ENCODE peak calls at places on chromosomes 7 and 10, in ten cellular contexts. One of them, this sample, is unnamed.

GRCh38 chr7:151462306-151462779 is 22.4 kb upstream of the CRYGN start:
- DNase-seq in amniotic stem cell: no peak
- DNase-seq in left ventricle myocardium inferior: no peak
- DNase-seq in NCI-H748 treated with DMSO at 0.1 percent for 48 hours: no peak
- DNase-seq in stimulated activated CD8-positive, alpha-beta memory T cell treated with anti-CD3 and anti-CD28 coated beads, Interleukin-15, amount 100 ng/mL, for 4 hours: no peak
- DNase-seq in NCI-H460: no peak
- DNase-seq in glutamatergic neuron: no peak
- DNase-seq in WTC11: no peak
- DNase-seq in cardiac muscle cell: no peak
- DNase-seq in fibroblast of mammary gland: no peak
- DNase-seq in this sample: no peak

GRCh38 chr7:68793513-68793912 is 804.8 kb upstream of the AUTS2 start:
- DNase-seq in amniotic stem cell: no peak
- DNase-seq in left ventricle myocardium inferior: no peak
- DNase-seq in NCI-H748 treated with DMSO at 0.1 percent for 48 hours: no peak
- DNase-seq in stimulated activated CD8-positive, alpha-beta memory T cell treated with anti-CD3 and anti-CD28 coated beads, Interleukin-15, amount 100 ng/mL, for 4 hours: no peak
- DNase-seq in NCI-H460: no peak
- DNase-seq in glutamatergic neuron: no peak
- DNase-seq in WTC11: no peak
- DNase-seq in cardiac muscle cell: no peak
- DNase-seq in fibroblast of mammary gland: no peak
- DNase-seq in this sample: no peak

GRCh38 chr10:131591936-131592335 is 280.4 kb upstream of the TCERG1L start:
- DNase-seq in amniotic stem cell: no peak
- DNase-seq in left ventricle myocardium inferior: no peak
- DNase-seq in NCI-H748 treated with DMSO at 0.1 percent for 48 hours: no peak
- DNase-seq in stimulated activated CD8-positive, alpha-beta memory T cell treated with anti-CD3 and anti-CD28 coated beads, Interleukin-15, amount 100 ng/mL, for 4 hours: no peak
- DNase-seq in NCI-H460: no peak
- DNase-seq in glutamatergic neuron: no peak
- DNase-seq in WTC11: no peak
- DNase-seq in cardiac muscle cell: no peak
- DNase-seq in fibroblast of mammary gland: no peak
- DNase-seq in this sample: no peak

GRCh38 chr7:81004098-81004497 is 85.2 kb upstream of the SEMA3C start:
- DNase-seq in amniotic stem cell: no peak
- DNase-seq in left ventricle myocardium inferior: no peak
- DNase-seq in NCI-H748 treated with DMSO at 0.1 percent for 48 hours: no peak
- DNase-seq in stimulated activated CD8-positive, alpha-beta memory T cell treated with anti-CD3 and anti-CD28 coated beads, Interleukin-15, amount 100 ng/mL, for 4 hours: no peak
- DNase-seq in NCI-H460: no peak
- DNase-seq in glutamatergic neuron: no peak
- DNase-seq in WTC11: no peak
- DNase-seq in cardiac muscle cell: peak; percentile 28
- DNase-seq in fibroblast of mammary gland: peak; percentile 91
- DNase-seq in this sample: no peak

GRCh38 chr10:31317652-31318381 is 1.2 kb upstream of the ZEB1 start:
- DNase-seq in amniotic stem cell: no peak
- DNase-seq in left ventricle myocardium inferior: no peak
- DNase-seq in NCI-H748 treated with DMSO at 0.1 percent for 48 hours: no peak
- DNase-seq in stimulated activated CD8-positive, alpha-beta memory T cell treated with anti-CD3 and anti-CD28 coated beads, Interleukin-15, amount 100 ng/mL, for 4 hours: no peak
- DNase-seq in NCI-H460: no peak
- DNase-seq in glutamatergic neuron: peak; percentile 30
- DNase-seq in WTC11: no peak
- DNase-seq in cardiac muscle cell: no peak
- DNase-seq in fibroblast of mammary gland: no peak
- DNase-seq in this sample: no peak

GRCh38 chr10:71476249-71477011 is 79.7 kb downstream of the CDH23 start:
- DNase-seq in amniotic stem cell: no peak
- DNase-seq in left ventricle myocardium inferior: peak; percentile 52
- DNase-seq in NCI-H748 treated with DMSO at 0.1 percent for 48 hours: no peak
- DNase-seq in stimulated activated CD8-positive, alpha-beta memory T cell treated with anti-CD3 and anti-CD28 coated beads, Interleukin-15, amount 100 ng/mL, for 4 hours: no peak
- DNase-seq in NCI-H460: no peak
- DNase-seq in glutamatergic neuron: no peak
- DNase-seq in WTC11: no peak
- DNase-seq in cardiac muscle cell: peak; percentile 31
- DNase-seq in fibroblast of mammary gland: peak; percentile 5
- DNase-seq in this sample: no peak

GRCh38 chr7:19920200-19920599 is 146.8 kb upstream of the TMEM196 start:
- DNase-seq in amniotic stem cell: no peak
- DNase-seq in left ventricle myocardium inferior: no peak
- DNase-seq in NCI-H748 treated with DMSO at 0.1 percent for 48 hours: no peak
- DNase-seq in stimulated activated CD8-positive, alpha-beta memory T cell treated with anti-CD3 and anti-CD28 coated beads, Interleukin-15, amount 100 ng/mL, for 4 hours: no peak
- DNase-seq in NCI-H460: no peak
- DNase-seq in glutamatergic neuron: no peak
- DNase-seq in WTC11: no peak
- DNase-seq in cardiac muscle cell: peak; percentile 92
- DNase-seq in fibroblast of mammary gland: peak; percentile 61
- DNase-seq in this sample: no peak

GRCh38 chr7:45976485-45976856 is 55.4 kb upstream of the IGFBP3 start:
- DNase-seq in amniotic stem cell: no peak
- DNase-seq in left ventricle myocardium inferior: no peak
- DNase-seq in NCI-H748 treated with DMSO at 0.1 percent for 48 hours: no peak
- DNase-seq in stimulated activated CD8-positive, alpha-beta memory T cell treated with anti-CD3 and anti-CD28 coated beads, Interleukin-15, amount 100 ng/mL, for 4 hours: no peak
- DNase-seq in NCI-H460: no peak
- DNase-seq in glutamatergic neuron: no peak
- DNase-seq in WTC11: no peak
- DNase-seq in cardiac muscle cell: no peak
- DNase-seq in fibroblast of mammary gland: no peak
- DNase-seq in this sample: no peak

GRCh38 chr10:31635415-31636065 is 293.1 kb downstream of the ARHGAP12 start:
- DNase-seq in amniotic stem cell: no peak
- DNase-seq in left ventricle myocardium inferior: no peak
- DNase-seq in NCI-H748 treated with DMSO at 0.1 percent for 48 hours: no peak
- DNase-seq in stimulated activated CD8-positive, alpha-beta memory T cell treated with anti-CD3 and anti-CD28 coated beads, Interleukin-15, amount 100 ng/mL, for 4 hours: no peak
- DNase-seq in NCI-H460: no peak
- DNase-seq in glutamatergic neuron: no peak
- DNase-seq in WTC11: no peak
- DNase-seq in cardiac muscle cell: no peak
- DNase-seq in fibroblast of mammary gland: peak; percentile 73
- DNase-seq in this sample: no peak

GRCh38 chr7:45653209-45653907 is 79.2 kb downstream of the ADCY1 start:
- DNase-seq in amniotic stem cell: no peak
- DNase-seq in left ventricle myocardium inferior: no peak
- DNase-seq in NCI-H748 treated with DMSO at 0.1 percent for 48 hours: no peak
- DNase-seq in stimulated activated CD8-positive, alpha-beta memory T cell treated with anti-CD3 and anti-CD28 coated beads, Interleukin-15, amount 100 ng/mL, for 4 hours: no peak
- DNase-seq in NCI-H460: no peak
- DNase-seq in glutamatergic neuron: no peak
- DNase-seq in WTC11: no peak
- DNase-seq in cardiac muscle cell: no peak
- DNase-seq in fibroblast of mammary gland: no peak
- DNase-seq in this sample: no peak

GRCh38 chr10:86594535-86594934 is 59.8 kb upstream of the OPN4 start:
- DNase-seq in amniotic stem cell: no peak
- DNase-seq in left ventricle myocardium inferior: no peak
- DNase-seq in NCI-H748 treated with DMSO at 0.1 percent for 48 hours: no peak
- DNase-seq in stimulated activated CD8-positive, alpha-beta memory T cell treated with anti-CD3 and anti-CD28 coated beads, Interleukin-15, amount 100 ng/mL, for 4 hours: no peak
- DNase-seq in NCI-H460: peak; percentile 41
- DNase-seq in glutamatergic neuron: no peak
- DNase-seq in WTC11: no peak
- DNase-seq in cardiac muscle cell: peak; percentile 67
- DNase-seq in fibroblast of mammary gland: peak; percentile 56
- DNase-seq in this sample: no peak

GRCh38 chr10:132232553-132232949 is 45.8 kb downstream of the DPYSL4 start:
- DNase-seq in amniotic stem cell: no peak
- DNase-seq in left ventricle myocardium inferior: peak; percentile 42
- DNase-seq in NCI-H748 treated with DMSO at 0.1 percent for 48 hours: no peak
- DNase-seq in stimulated activated CD8-positive, alpha-beta memory T cell treated with anti-CD3 and anti-CD28 coated beads, Interleukin-15, amount 100 ng/mL, for 4 hours: no peak
- DNase-seq in NCI-H460: no peak
- DNase-seq in glutamatergic neuron: no peak
- DNase-seq in WTC11: no peak
- DNase-seq in cardiac muscle cell: no peak
- DNase-seq in fibroblast of mammary gland: no peak
- DNase-seq in this sample: no peak

GRCh38 chr7:132608523-132608922 is 32.3 kb upstream of the PLXNA4 start:
- DNase-seq in amniotic stem cell: no peak
- DNase-seq in left ventricle myocardium inferior: no peak
- DNase-seq in NCI-H748 treated with DMSO at 0.1 percent for 48 hours: no peak
- DNase-seq in stimulated activated CD8-positive, alpha-beta memory T cell treated with anti-CD3 and anti-CD28 coated beads, Interleukin-15, amount 100 ng/mL, for 4 hours: no peak
- DNase-seq in NCI-H460: no peak
- DNase-seq in glutamatergic neuron: no peak
- DNase-seq in WTC11: no peak
- DNase-seq in cardiac muscle cell: no peak
- DNase-seq in fibroblast of mammary gland: no peak
- DNase-seq in this sample: no peak

GRCh38 chr7:28128608-28129007 is 52.0 kb downstream of the JAZF1 start:
- DNase-seq in amniotic stem cell: no peak
- DNase-seq in left ventricle myocardium inferior: no peak
- DNase-seq in NCI-H748 treated with DMSO at 0.1 percent for 48 hours: no peak
- DNase-seq in stimulated activated CD8-positive, alpha-beta memory T cell treated with anti-CD3 and anti-CD28 coated beads, Interleukin-15, amount 100 ng/mL, for 4 hours: no peak
- DNase-seq in NCI-H460: no peak
- DNase-seq in glutamatergic neuron: no peak
- DNase-seq in WTC11: no peak
- DNase-seq in cardiac muscle cell: peak; percentile 69
- DNase-seq in fibroblast of mammary gland: no peak
- DNase-seq in this sample: no peak

GRCh38 chr7:2438775-2439174 is 35.4 kb downstream of the CHST12 start:
- DNase-seq in amniotic stem cell: no peak
- DNase-seq in left ventricle myocardium inferior: no peak
- DNase-seq in NCI-H748 treated with DMSO at 0.1 percent for 48 hours: no peak
- DNase-seq in stimulated activated CD8-positive, alpha-beta memory T cell treated with anti-CD3 and anti-CD28 coated beads, Interleukin-15, amount 100 ng/mL, for 4 hours: no peak
- DNase-seq in NCI-H460: no peak
- DNase-seq in glutamatergic neuron: no peak
- DNase-seq in WTC11: no peak
- DNase-seq in cardiac muscle cell: no peak
- DNase-seq in fibroblast of mammary gland: no peak
- DNase-seq in this sample: no peak

GRCh38 chr10:94012834-94013830 is 19.4 kb downstream of the PLCE1 start:
- DNase-seq in amniotic stem cell: no peak
- DNase-seq in left ventricle myocardium inferior: no peak
- DNase-seq in NCI-H748 treated with DMSO at 0.1 percent for 48 hours: no peak
- DNase-seq in stimulated activated CD8-positive, alpha-beta memory T cell treated with anti-CD3 and anti-CD28 coated beads, Interleukin-15, amount 100 ng/mL, for 4 hours: no peak
- DNase-seq in NCI-H460: no peak
- DNase-seq in glutamatergic neuron: no peak
- DNase-seq in WTC11: no peak
- DNase-seq in cardiac muscle cell: no peak
- DNase-seq in fibroblast of mammary gland: peak; percentile 37
- DNase-seq in this sample: no peak

GRCh38 chr7:150972094-150972493 is 6.0 kb downstream of the KCNH2 start:
- DNase-seq in amniotic stem cell: no peak
- DNase-seq in left ventricle myocardium inferior: peak; percentile 85
- DNase-seq in NCI-H748 treated with DMSO at 0.1 percent for 48 hours: no peak
- DNase-seq in stimulated activated CD8-positive, alpha-beta memory T cell treated with anti-CD3 and anti-CD28 coated beads, Interleukin-15, amount 100 ng/mL, for 4 hours: no peak
- DNase-seq in NCI-H460: no peak
- DNase-seq in glutamatergic neuron: peak; percentile 48
- DNase-seq in WTC11: no peak
- DNase-seq in cardiac muscle cell: peak; percentile 34
- DNase-seq in fibroblast of mammary gland: no peak
- DNase-seq in this sample: no peak

GRCh38 chr7:55117286-55117685 is 98.5 kb downstream of the EGFR start:
- DNase-seq in amniotic stem cell: no peak
- DNase-seq in left ventricle myocardium inferior: no peak
- DNase-seq in NCI-H748 treated with DMSO at 0.1 percent for 48 hours: no peak
- DNase-seq in stimulated activated CD8-positive, alpha-beta memory T cell treated with anti-CD3 and anti-CD28 coated beads, Interleukin-15, amount 100 ng/mL, for 4 hours: no peak
- DNase-seq in NCI-H460: no peak
- DNase-seq in glutamatergic neuron: no peak
- DNase-seq in WTC11: no peak
- DNase-seq in cardiac muscle cell: no peak
- DNase-seq in fibroblast of mammary gland: no peak
- DNase-seq in this sample: no peak

GRCh38 chr10:124612611-124613498 is 131.3 kb downstream of the FAM53B start:
- DNase-seq in amniotic stem cell: no peak
- DNase-seq in left ventricle myocardium inferior: no peak
- DNase-seq in NCI-H748 treated with DMSO at 0.1 percent for 48 hours: no peak
- DNase-seq in stimulated activated CD8-positive, alpha-beta memory T cell treated with anti-CD3 and anti-CD28 coated beads, Interleukin-15, amount 100 ng/mL, for 4 hours: no peak
- DNase-seq in NCI-H460: no peak
- DNase-seq in glutamatergic neuron: no peak
- DNase-seq in WTC11: peak; percentile 72
- DNase-seq in cardiac muscle cell: peak; percentile 56
- DNase-seq in fibroblast of mammary gland: peak; percentile 63
- DNase-seq in this sample: no peak

GRCh38 chr10:93916257-93917063 is 22.7 kb downstream of the SLC35G1 start:
- DNase-seq in amniotic stem cell: no peak
- DNase-seq in left ventricle myocardium inferior: no peak
- DNase-seq in NCI-H748 treated with DMSO at 0.1 percent for 48 hours: peak; percentile 54
- DNase-seq in stimulated activated CD8-positive, alpha-beta memory T cell treated with anti-CD3 and anti-CD28 coated beads, Interleukin-15, amount 100 ng/mL, for 4 hours: no peak
- DNase-seq in NCI-H460: peak; percentile 21
- DNase-seq in glutamatergic neuron: no peak
- DNase-seq in WTC11: no peak
- DNase-seq in cardiac muscle cell: peak; percentile 65
- DNase-seq in fibroblast of mammary gland: peak; percentile 58
- DNase-seq in this sample: no peak

GRCh38 chr10:76051007-76051936 is 619.8 kb downstream of the LRMDA start:
- DNase-seq in amniotic stem cell: no peak
- DNase-seq in left ventricle myocardium inferior: no peak
- DNase-seq in NCI-H748 treated with DMSO at 0.1 percent for 48 hours: no peak
- DNase-seq in stimulated activated CD8-positive, alpha-beta memory T cell treated with anti-CD3 and anti-CD28 coated beads, Interleukin-15, amount 100 ng/mL, for 4 hours: no peak
- DNase-seq in NCI-H460: no peak
- DNase-seq in glutamatergic neuron: no peak
- DNase-seq in WTC11: no peak
- DNase-seq in cardiac muscle cell: no peak
- DNase-seq in fibroblast of mammary gland: no peak
- DNase-seq in this sample: peak; percentile 52

GRCh38 chr7:21911341-21911875 is 34.3 kb downstream of the CDCA7L start:
- DNase-seq in amniotic stem cell: peak; percentile 23
- DNase-seq in left ventricle myocardium inferior: no peak
- DNase-seq in NCI-H748 treated with DMSO at 0.1 percent for 48 hours: no peak
- DNase-seq in stimulated activated CD8-positive, alpha-beta memory T cell treated with anti-CD3 and anti-CD28 coated beads, Interleukin-15, amount 100 ng/mL, for 4 hours: no peak
- DNase-seq in NCI-H460: no peak
- DNase-seq in glutamatergic neuron: no peak
- DNase-seq in WTC11: no peak
- DNase-seq in cardiac muscle cell: no peak
- DNase-seq in fibroblast of mammary gland: peak; percentile 67
- DNase-seq in this sample: no peak

GRCh38 chr7:105238198-105238765 is 150.4 kb downstream of the SRPK2 start:
- DNase-seq in amniotic stem cell: no peak
- DNase-seq in left ventricle myocardium inferior: no peak
- DNase-seq in NCI-H748 treated with DMSO at 0.1 percent for 48 hours: no peak
- DNase-seq in stimulated activated CD8-positive, alpha-beta memory T cell treated with anti-CD3 and anti-CD28 coated beads, Interleukin-15, amount 100 ng/mL, for 4 hours: no peak
- DNase-seq in NCI-H460: no peak
- DNase-seq in glutamatergic neuron: no peak
- DNase-seq in WTC11: no peak
- DNase-seq in cardiac muscle cell: no peak
- DNase-seq in fibroblast of mammary gland: no peak
- DNase-seq in this sample: no peak

GRCh38 chr7:36967387-36967786 is 243.1 kb upstream of the AOAH start:
- DNase-seq in amniotic stem cell: peak; percentile 79
- DNase-seq in left ventricle myocardium inferior: peak; percentile 35
- DNase-seq in NCI-H748 treated with DMSO at 0.1 percent for 48 hours: peak; percentile 84
- DNase-seq in stimulated activated CD8-positive, alpha-beta memory T cell treated with anti-CD3 and anti-CD28 coated beads, Interleukin-15, amount 100 ng/mL, for 4 hours: no peak
- DNase-seq in NCI-H460: peak; percentile 65
- DNase-seq in glutamatergic neuron: peak; percentile 54
- DNase-seq in WTC11: peak; percentile 65
- DNase-seq in cardiac muscle cell: peak; percentile 82
- DNase-seq in fibroblast of mammary gland: peak; percentile 71
- DNase-seq in this sample: peak; percentile 62

GRCh38 chr10:110530131-110530831 is 32.6 kb downstream of the DUSP5 start:
- DNase-seq in amniotic stem cell: no peak
- DNase-seq in left ventricle myocardium inferior: peak; percentile 66
- DNase-seq in NCI-H748 treated with DMSO at 0.1 percent for 48 hours: no peak
- DNase-seq in stimulated activated CD8-positive, alpha-beta memory T cell treated with anti-CD3 and anti-CD28 coated beads, Interleukin-15, amount 100 ng/mL, for 4 hours: no peak
- DNase-seq in NCI-H460: peak; percentile 63
- DNase-seq in glutamatergic neuron: peak; percentile 55
- DNase-seq in WTC11: peak; percentile 79
- DNase-seq in cardiac muscle cell: peak; percentile 79
- DNase-seq in fibroblast of mammary gland: peak; percentile 73
- DNase-seq in this sample: no peak

GRCh38 chr10:77507313-77507712 is 130.3 kb downstream of the KCNMA1 start:
- DNase-seq in amniotic stem cell: no peak
- DNase-seq in left ventricle myocardium inferior: no peak
- DNase-seq in NCI-H748 treated with DMSO at 0.1 percent for 48 hours: no peak
- DNase-seq in stimulated activated CD8-positive, alpha-beta memory T cell treated with anti-CD3 and anti-CD28 coated beads, Interleukin-15, amount 100 ng/mL, for 4 hours: no peak
- DNase-seq in NCI-H460: no peak
- DNase-seq in glutamatergic neuron: no peak
- DNase-seq in WTC11: no peak
- DNase-seq in cardiac muscle cell: no peak
- DNase-seq in fibroblast of mammary gland: no peak
- DNase-seq in this sample: no peak

GRCh38 chr10:89351402-89352038 is 23.7 kb downstream of the IFIT3 start:
- DNase-seq in amniotic stem cell: no peak
- DNase-seq in left ventricle myocardium inferior: no peak
- DNase-seq in NCI-H748 treated with DMSO at 0.1 percent for 48 hours: no peak
- DNase-seq in stimulated activated CD8-positive, alpha-beta memory T cell treated with anti-CD3 and anti-CD28 coated beads, Interleukin-15, amount 100 ng/mL, for 4 hours: no peak
- DNase-seq in NCI-H460: no peak
- DNase-seq in glutamatergic neuron: no peak
- DNase-seq in WTC11: no peak
- DNase-seq in cardiac muscle cell: peak; percentile 39
- DNase-seq in fibroblast of mammary gland: peak; percentile 59
- DNase-seq in this sample: no peak

GRCh38 chr7:48089415-48089975 is 430 bp downstream of the UPP1 start:
- DNase-seq in amniotic stem cell: no peak
- DNase-seq in left ventricle myocardium inferior: no peak
- DNase-seq in NCI-H748 treated with DMSO at 0.1 percent for 48 hours: peak; percentile 53
- DNase-seq in stimulated activated CD8-positive, alpha-beta memory T cell treated with anti-CD3 and anti-CD28 coated beads, Interleukin-15, amount 100 ng/mL, for 4 hours: peak; percentile 52
- DNase-seq in NCI-H460: no peak
- DNase-seq in glutamatergic neuron: peak; percentile 59
- DNase-seq in WTC11: peak; percentile 89
- DNase-seq in cardiac muscle cell: no peak
- DNase-seq in fibroblast of mammary gland: no peak
- DNase-seq in this sample: peak; percentile 37

This sample was measured in HuH-7.